ENCODE peak calls at places on chromosomes 1 and 21, in six cellular contexts. R is germinal center; I is stimulated activated CD8-positive, alpha-beta memory T cell treated with anti-CD3 and anti-CD28 coated beads, Interleukin-15, amount 100 ng/mL, for 1 hour; A is C1 segment of cervical spinal cord; P is esophagus squamous epithelium; D is ELR. W is an unnamed sample.

GRCh38 chr1:159091547-159092397 is 15.2 kb upstream of the AIM2 start:
- DNase-seq in A (no peak), I (no peak), P (no peak), R (no peak), D (peak), W (no peak)

GRCh38 chr1:201488817-201489581 is 17.9 kb downstream of the CSRP1 start:
- DNase-seq in I (no peak), D (peak), A (no peak), R (no peak), P (no peak), W (no peak)

GRCh38 chr1:160115545-160116276 is at the start of gene ATP1A2:
- DNase-seq in I (no peak), D (no peak), A (no peak), R (no peak), P (no peak), W (no peak)

GRCh38 chr21:36909901-36910561 is 56.4 kb downstream of the HLCS start:
- DNase-seq in R (no peak), P (no peak), D (peak), A (no peak), I (no peak), W (no peak)

GRCh38 chr21:41235214-41235613 is 67.3 kb downstream of the BACE2 start:
- DNase-seq in P (no peak), I (no peak), D (no peak), A (no peak), R (no peak), W (no peak)

GRCh38 chr1:101200513-101200912 is 36.3 kb upstream of the S1PR1 start:
- DNase-seq in D (peak), R (no peak), I (no peak), P (no peak), A (no peak), W (no peak)

GRCh38 chr1:93519196-93519825 is 71.4 kb downstream of the FNBP1L start:
- DNase-seq in D (peak), R (no peak), A (no peak), I (no peak), P (no peak), W (no peak)

GRCh38 chr1:114756949-114757454 is 782 bp downstream of the CSDE1 start:
- DNase-seq in A (no peak), P (no peak), R (peak), I (no peak), D (peak), W (no peak)

GRCh38 chr1:228090613-228091081 is 8.1 kb downstream of the ARF1 start:
- DNase-seq in A (no peak), D (peak), I (no peak), R (no peak), P (no peak), W (no peak)

GRCh38 chr1:65524931-65525296 is 104.4 kb downstream of the LEPR start:
- DNase-seq in R (no peak), D (no peak), P (no peak), A (no peak), I (no peak), W (no peak)

GRCh38 chr1:46444466-46444865 is 45.2 kb upstream of the DMBX1 start:
- DNase-seq in A (no peak), R (no peak), P (no peak), D (no peak), I (no peak), W (no peak)

GRCh38 chr1:204041232-204041767 is 31.6 kb upstream of the SOX13 start:
- DNase-seq in I (no peak), P (no peak), D (no peak), A (no peak), R (no peak), W (no peak)

GRCh38 chr1:23198373-23198772 is 18.9 kb downstream of the HTR1D start:
- DNase-seq in A (no peak), R (no peak), P (no peak), I (no peak), D (peak), W (no peak)

GRCh38 chr1:99764439-99764838 is 2.0 kb downstream of the FRRS1 start:
- DNase-seq in R (no peak), I (no peak), A (no peak), D (no peak), P (no peak), W (no peak)

GRCh38 chr1:72397786-72398185 is 115.4 kb upstream of the NEGR1 start:
- DNase-seq in A (no peak), D (peak), R (no peak), P (no peak), I (no peak), W (no peak)

GRCh38 chr21:32477424-32477745 is 64.9 kb downstream of the EVA1C start:
- DNase-seq in A (no peak), P (no peak), D (no peak), I (no peak), R (no peak), W (no peak)

GRCh38 chr1:47763456-47764171 is 233.6 kb downstream of the TRABD2B start:
- DNase-seq in D (no peak), I (no peak), R (no peak), P (no peak), A (no peak), W (no peak)

GRCh38 chr1:241979071-241979470 is 19.8 kb downstream of the MAP1LC3C start:
- DNase-seq in A (no peak), P (no peak), I (no peak), R (no peak), D (no peak), W (no peak)

GRCh38 chr21:29271927-29272333 is 26.8 kb upstream of the BACH1 start:
- DNase-seq in D (no peak), I (no peak), R (no peak), P (no peak), A (no peak), W (no peak)

GRCh38 chr1:58903450-58904298 is 119.8 kb upstream of the JUN start:
- DNase-seq in D (peak), P (peak), R (peak), I (peak), A (peak), W (peak)

GRCh38 chr1:196259291-196259690 is 348.9 kb downstream of the KCNT2 start:
- DNase-seq in A (no peak), R (no peak), P (no peak), I (no peak), D (no peak), W (no peak)

GRCh38 chr1:246364415-246364941 is 142.6 kb downstream of the SMYD3 start:
- DNase-seq in R (no peak), P (no peak), D (no peak), A (no peak), I (no peak), W (no peak)

GRCh38 chr1:230026572-230026971 is 40.5 kb upstream of the GALNT2 start:
- DNase-seq in D (no peak), R (no peak), P (no peak), I (no peak), A (no peak), W (no peak)

GRCh38 chr21:26389971-26390641 is 183.0 kb downstream of the CYYR1 start:
- DNase-seq in R (no peak), D (peak), A (no peak), I (no peak), P (no peak), W (no peak)

GRCh38 chr1:43284065-43284464 is 1.3 kb downstream of the C1orf210 start:
- DNase-seq in P (no peak), A (no peak), I (no peak), R (no peak), D (no peak), W (no peak)

GRCh38 chr1:117537291-117537920 is 68.4 kb upstream of the TENT5C start:
- DNase-seq in R (no peak), P (no peak), D (peak), A (no peak), I (no peak), W (no peak)

W was measured in NCI-H1930.